ENCODE peak calls at places on chromosomes 5 and 9, in five cellular contexts. I is posterior vena cava, N is neural crest cell, O is cardiac fibroblast, U is AG09309. K is an unnamed sample.

GRCh38 chr5:138873096-138873885 is 1.8 kb downstream of the LRRTM2 start:
- DNase-seq in N (no peak), U (no peak), O (no peak), I (no peak), K (no peak)

GRCh38 chr9:19102181-19102630 is 498 bp downstream of the HAUS6 start:
- DNase-seq in I (peak), U (no peak), O (peak), N (no peak), K (no peak)

GRCh38 chr9:137411670-137412380 is 11.1 kb downstream of the EXD3 start:
- DNase-seq in I (peak), O (peak), U (peak), N (no peak), K (peak)

GRCh38 chr5:50666261-50667078 is at the start of gene PARP8:
- DNase-seq in I (peak), N (peak), U (no peak), O (peak), K (peak)

GRCh38 chr5:181043285-181044092 is 3.4 kb downstream of the BTNL9 start:
- DNase-seq in U (no peak), N (no peak), I (peak), O (no peak), K (no peak)

GRCh38 chr5:80686757-80687156 is 32.0 kb upstream of the DHFR start:
- DNase-seq in O (peak), I (no peak), U (no peak), N (no peak), K (peak)

GRCh38 chr5:74542477-74542876 is 98.1 kb downstream of the ENC1 start:
- DNase-seq in O (no peak), U (no peak), I (no peak), N (no peak), K (peak)

GRCh38 chr5:141003791-141004601 is 37.7 kb downstream of the PCDHAC2 start:
- DNase-seq in O (no peak), I (no peak), U (no peak), N (no peak), K (peak)

GRCh38 chr5:1799110-1799601 is 481 bp downstream of the MRPL36 start:
- DNase-seq in O (peak), U (no peak), N (no peak), I (peak), K (peak)

GRCh38 chr9:109417054-109417453 is 81.1 kb downstream of the PTPN3 start:
- DNase-seq in U (no peak), I (no peak), N (no peak), O (no peak), K (no peak)

GRCh38 chr5:178213003-178213449 is 8.7 kb downstream of the HNRNPAB start:
- DNase-seq in N (no peak), U (no peak), O (no peak), I (no peak), K (no peak)

GRCh38 chr5:149799965-149800516 is 69.9 kb downstream of the PPARGC1B start:
- DNase-seq in N (no peak), U (no peak), O (no peak), I (no peak), K (no peak)

GRCh38 chr5:135435467-135436330 is 11.4 kb downstream of the DCANP1 start:
- DNase-seq in I (no peak), U (no peak), O (no peak), N (no peak), K (no peak)

GRCh38 chr5:945691-946541 is 53.2 kb downstream of the TRIP13 start:
- DNase-seq in I (peak), N (no peak), O (no peak), U (no peak), K (no peak)

GRCh38 chr5:138032572-138033274 is at the start of gene FAM13B:
- DNase-seq in U (no peak), O (peak), I (peak), N (peak), K (peak)

GRCh38 chr9:104108315-104108714 is 14.2 kb downstream of the SMC2 start:
- DNase-seq in I (no peak), N (no peak), U (no peak), O (no peak), K (no peak)

GRCh38 chr9:108722396-108722795 is 133.4 kb downstream of the ACTL7B start:
- DNase-seq in O (no peak), U (peak), I (no peak), N (no peak), K (no peak)

GRCh38 chr5:173331956-173332479 is 3.8 kb upstream of the STC2 start:
- DNase-seq in U (no peak), N (peak), I (peak), O (peak), K (peak)

GRCh38 chr5:15499528-15500325 is at the start of gene FBXL7:
- DNase-seq in O (peak), N (peak), I (peak), U (no peak), K (peak)

GRCh38 chr5:136159457-136159856 is 26.8 kb downstream of the SMAD5 start:
- DNase-seq in I (no peak), N (no peak), O (peak), U (no peak), K (peak)

GRCh38 chr5:56715996-56716395 is 99.4 kb upstream of the MAP3K1 start:
- DNase-seq in U (no peak), N (no peak), O (no peak), I (no peak), K (no peak)

GRCh38 chr9:108271646-108272349 is 584.0 kb downstream of the ACTL7B start:
- DNase-seq in U (peak), I (no peak), O (peak), N (no peak), K (peak)

GRCh38 chr9:100714372-100715099 is 136.7 kb downstream of the CAVIN4 start:
- DNase-seq in I (no peak), O (peak), N (peak), U (peak), K (peak)

GRCh38 chr5:150582281-150582791 is 58.1 kb upstream of the SYNPO start:
- DNase-seq in N (no peak), O (peak), I (peak), U (no peak), K (peak)

GRCh38 chr9:111851536-111851935 is 45.1 kb upstream of the UGCG start:
- DNase-seq in U (no peak), O (peak), I (no peak), N (no peak), K (no peak)

K was measured in fibroblast of pulmonary artery.